ENCODE peak calls at places on chromosomes 7 and 10, in six cellular contexts. T is KBM-7, I is M059J, B is SW480, X is left lobe of liver, O is OCI-M1. G is an unnamed sample.

GRCh38 chr7:16178069-16178468 is 243.3 kb downstream of the CRPPA start:
- DNase-seq in T (no peak), I (no peak), B (no peak), X (no peak), O (no peak), G (no peak)

GRCh38 chr10:69807122-69807521 is 5.4 kb downstream of the COL13A1 start:
- DNase-seq in T (no peak), I (peak; percentile 84), B (peak; percentile 63), X (no peak), O (no peak), G (no peak)

GRCh38 chr10:62582804-62583208 is 208.6 kb downstream of the ZNF365 start:
- DNase-seq in T (no peak), I (peak; percentile 86), B (no peak), X (no peak), O (no peak), G (no peak)

GRCh38 chr10:68870545-68871104 is 30.5 kb upstream of the DDX50 start:
- DNase-seq in T (no peak), I (no peak), B (no peak), X (no peak), O (no peak), G (no peak)

GRCh38 chr7:99383791-99384370 is 9.4 kb downstream of the ARPC1B start:
- DNase-seq in T (no peak), I (no peak), B (no peak), X (no peak), O (no peak), G (no peak)

GRCh38 chr7:139731802-139732470 is 45.9 kb downstream of the HIPK2 start:
- DNase-seq in T (no peak), I (peak; percentile 98), B (peak; percentile 86), X (peak; percentile 94), O (no peak), G (peak; percentile 9)

GRCh38 chr10:126240483-126240882 is 147.8 kb downstream of the ADAM12 start:
- DNase-seq in T (no peak), I (no peak), B (no peak), X (no peak), O (no peak), G (no peak)

GRCh38 chr7:74371381-74372059 is 82.2 kb upstream of the GTF2IRD1 start:
- DNase-seq in T (no peak), I (no peak), B (peak; percentile 76), X (no peak), O (peak; percentile 22), G (no peak)

GRCh38 chr7:78296689-78297371 is 498.3 kb downstream of the PHTF2 start:
- DNase-seq in T (no peak), I (no peak), B (no peak), X (no peak), O (no peak), G (no peak)

GRCh38 chr10:121596668-121597503 is 1.4 kb downstream of the FGFR2 start:
- DNase-seq in T (no peak), I (peak; percentile 38), B (peak; percentile 45), X (peak; percentile 60), O (no peak), G (no peak)

GRCh38 chr7:99848420-99849216 is 20.8 kb downstream of the CYP3A43 start:
- DNase-seq in T (no peak), I (no peak), B (no peak), X (no peak), O (no peak), G (peak; percentile 20)

GRCh38 chr7:64098-64521 is 128.3 kb upstream of the FAM20C start:
- DNase-seq in T (peak; percentile 57), I (peak; percentile 77), B (peak; percentile 70), X (no peak), O (peak; percentile 51), G (no peak)

GRCh38 chr7:141945356-141945755 is 1.4 kb downstream of the CLEC5A start:
- DNase-seq in T (peak; percentile 79), I (peak; percentile 24), B (no peak), X (no peak), O (peak; percentile 36), G (no peak)

GRCh38 chr7:66867198-66867790 is 53.7 kb upstream of the TMEM248 start:
- DNase-seq in T (no peak), I (no peak), B (no peak), X (no peak), O (no peak), G (no peak)

GRCh38 chr7:156168434-156168833 is 356.2 kb upstream of the SHH start:
- DNase-seq in T (no peak), I (no peak), B (no peak), X (peak; percentile 35), O (no peak), G (no peak)

GRCh38 chr10:77090381-77091356 is 546.9 kb downstream of the KCNMA1 start:
- DNase-seq in T (no peak), I (no peak), B (no peak), X (no peak), O (no peak), G (no peak)

GRCh38 chr7:79055722-79056415 is 397.6 kb downstream of the MAGI2 start:
- DNase-seq in T (no peak), I (no peak), B (no peak), X (no peak), O (no peak), G (no peak)

GRCh38 chr10:52774600-52775106 is 2.1 kb upstream of the MBL2 start:
- DNase-seq in T (no peak), I (no peak), B (no peak), X (peak; percentile 91), O (no peak), G (no peak)

GRCh38 chr7:67525588-67525987 is 529.0 kb downstream of the TYW1 start:
- DNase-seq in T (no peak), I (no peak), B (no peak), X (no peak), O (no peak), G (no peak)

GRCh38 chr10:51651063-51651462 is 48.3 kb downstream of the CSTF2T start:
- DNase-seq in T (no peak), I (peak; percentile 49), B (no peak), X (no peak), O (no peak), G (no peak)

GRCh38 chr10:91758303-91759146 is 39.7 kb upstream of the TNKS2 start:
- DNase-seq in T (peak; percentile 63), I (peak; percentile 57), B (peak; percentile 75), X (no peak), O (peak; percentile 82), G (peak; percentile 64)

GRCh38 chr7:157022681-157023588 is 12.5 kb upstream of the MNX1 start:
- DNase-seq in T (no peak), I (no peak), B (no peak), X (no peak), O (no peak), G (no peak)

GRCh38 chr7:111744501-111745155 is 182.3 kb upstream of the IMMP2L start:
- DNase-seq in T (no peak), I (peak; percentile 74), B (no peak), X (no peak), O (no peak), G (no peak)

GRCh38 chr10:82242778-82243177 is 367.8 kb downstream of the NRG3 start:
- DNase-seq in T (no peak), I (no peak), B (no peak), X (no peak), O (no peak), G (no peak)

GRCh38 chr7:43905209-43905946 is 1.0 kb downstream of the URGCP start:
- DNase-seq in T (no peak), I (peak; percentile 82), B (peak; percentile 86), X (peak; percentile 81), O (no peak), G (peak; percentile 13)

GRCh38 chr10:12922117-12922900 is 79.2 kb downstream of the CCDC3 start:
- DNase-seq in T (no peak), I (no peak), B (no peak), X (no peak), O (peak; percentile 13), G (peak; percentile 42)

GRCh38 chr7:101179117-101179779 is 845 bp downstream of the NAT16 start:
- DNase-seq in T (no peak), I (no peak), B (no peak), X (no peak), O (no peak), G (no peak)

GRCh38 chr10:97676770-97677581 is 10.1 kb downstream of the AVPI1 start:
- DNase-seq in T (peak; percentile 42), I (peak; percentile 44), B (peak; percentile 80), X (no peak), O (peak; percentile 71), G (peak; percentile 82)

GRCh38 chr7:43585521-43585920 is 2.6 kb downstream of the STK17A start:
- DNase-seq in T (no peak), I (no peak), B (no peak), X (no peak), O (peak; percentile 47), G (peak; percentile 68)

GRCh38 chr7:74105992-74106391 is 22.4 kb downstream of the LIMK1 start:
- DNase-seq in T (no peak), I (no peak), B (no peak), X (no peak), O (no peak), G (no peak)